ENCODE peak calls at places on chromosome 2, in six cellular contexts. L is GM12878, K is K562, O is H1, R is Panc1, I is HCT116. A is an unnamed sample.

GRCh38 chr2:177289824-177290632 is 25.5 kb upstream of the NFE2L2 start:
- DNase-seq in I (no peak), K (no peak), O (no peak), L (peak; percentile 46), R (no peak), A (no peak)

GRCh38 chr2:15685143-15685542 is 93.5 kb downstream of the DDX1 start:
- DNase-seq in K (no peak), I (no peak), R (no peak), L (no peak), O (no peak), A (no peak)

GRCh38 chr2:215615829-215616226 is 180.0 kb upstream of the FN1 start:
- DNase-seq in O (no peak), K (no peak), I (no peak), R (no peak), L (no peak), A (no peak)

GRCh38 chr2:29789884-29790485 is 131.4 kb downstream of the ALK start:
- DNase-seq in I (no peak), O (no peak), L (no peak), K (no peak), R (no peak), A (no peak)

GRCh38 chr2:207993141-207993763 is 32.1 kb downstream of the PLEKHM3 start:
- DNase-seq in L (no peak), K (no peak), O (no peak), R (no peak), I (no peak), A (no peak)

GRCh38 chr2:112795720-112796119 is 11.4 kb upstream of the IL1A start:
- DNase-seq in K (no peak), R (no peak), I (no peak), L (no peak), O (no peak), A (no peak)

GRCh38 chr2:143333168-143333791 is 204.1 kb downstream of the ARHGAP15 start:
- DNase-seq in I (no peak), O (no peak), L (no peak), R (no peak), K (no peak), A (no peak)

GRCh38 chr2:42059261-42059898 is 11.6 kb downstream of the PKDCC start:
- DNase-seq in L (no peak), I (no peak), R (no peak), K (no peak), O (no peak), A (no peak)

GRCh38 chr2:128754246-128754724 is 435.6 kb upstream of the HS6ST1 start:
- DNase-seq in K (no peak), I (no peak), L (peak; percentile 56), O (no peak), R (no peak), A (peak; percentile 48)

GRCh38 chr2:28276076-28276618 is 116.5 kb upstream of the FOSL2 start:
- DNase-seq in I (peak; percentile 81), L (peak; percentile 44), R (peak; percentile 91), K (peak; percentile 51), O (no peak), A (no peak)

GRCh38 chr2:55231546-55232083 is 478 bp downstream of the CLHC1 start:
- DNase-seq in O (no peak), R (no peak), K (peak; percentile 20), I (no peak), L (no peak), A (no peak)

GRCh38 chr2:26911911-26912861 is 58.3 kb upstream of the MAPRE3 start:
- DNase-seq in I (no peak), K (no peak), R (no peak), L (no peak), O (no peak), A (peak; percentile 83)

GRCh38 chr2:12032421-12032820 is 286.0 kb downstream of the LPIN1 start:
- DNase-seq in R (no peak), L (peak; percentile 71), O (no peak), I (no peak), K (no peak), A (no peak)

GRCh38 chr2:119326938-119327337 is 39.7 kb downstream of the C2orf76 start:
- DNase-seq in I (no peak), K (no peak), R (no peak), O (no peak), L (no peak), A (no peak)

GRCh38 chr2:122019729-122020128 is 264.3 kb downstream of the TSN start:
- DNase-seq in R (no peak), O (no peak), L (no peak), K (no peak), I (no peak), A (no peak)

GRCh38 chr2:11753452-11753885 is 7.0 kb downstream of the LPIN1 start:
- DNase-seq in L (peak; percentile 93), R (no peak), O (no peak), K (peak; percentile 34), I (no peak), A (peak; percentile 60)

GRCh38 chr2:178715366-178715765 is 91.9 kb downstream of the TTN start:
- DNase-seq in O (no peak), I (no peak), K (no peak), R (no peak), L (no peak), A (no peak)

GRCh38 chr2:17815466-17816184 is 635 bp upstream of the MSGN1 start:
- DNase-seq in L (no peak), I (no peak), K (no peak), R (no peak), O (no peak), A (no peak)

GRCh38 chr2:56239030-56239429 is 55.2 kb downstream of the CCDC85A start:
- DNase-seq in R (no peak), O (no peak), I (no peak), L (no peak), K (no peak), A (no peak)

GRCh38 chr2:127419448-127420038 is 1.3 kb downstream of the PROC start:
- DNase-seq in O (no peak), L (no peak), I (no peak), K (no peak), R (no peak), A (no peak)

GRCh38 chr2:26535663-26536275 is 57.8 kb upstream of the OTOF start:
- DNase-seq in I (no peak), O (no peak), L (no peak), R (no peak), K (no peak), A (no peak)

GRCh38 chr2:99977947-99978346 is 164.4 kb downstream of the AFF3 start:
- DNase-seq in I (no peak), K (no peak), R (no peak), O (no peak), L (no peak), A (no peak)

GRCh38 chr2:99974275-99974674 is 168.1 kb downstream of the AFF3 start:
- DNase-seq in O (no peak), I (no peak), L (no peak), K (no peak), R (no peak), A (peak; percentile 67)

GRCh38 chr2:99975386-99975785 is 167.0 kb downstream of the AFF3 start:
- DNase-seq in R (peak; percentile 81), K (no peak), L (no peak), O (no peak), I (no peak), A (no peak)

GRCh38 chr2:99971326-99971965 is 170.9 kb downstream of the AFF3 start:
- DNase-seq in L (no peak), K (no peak), I (no peak), R (no peak), O (no peak), A (no peak)

DNA sequence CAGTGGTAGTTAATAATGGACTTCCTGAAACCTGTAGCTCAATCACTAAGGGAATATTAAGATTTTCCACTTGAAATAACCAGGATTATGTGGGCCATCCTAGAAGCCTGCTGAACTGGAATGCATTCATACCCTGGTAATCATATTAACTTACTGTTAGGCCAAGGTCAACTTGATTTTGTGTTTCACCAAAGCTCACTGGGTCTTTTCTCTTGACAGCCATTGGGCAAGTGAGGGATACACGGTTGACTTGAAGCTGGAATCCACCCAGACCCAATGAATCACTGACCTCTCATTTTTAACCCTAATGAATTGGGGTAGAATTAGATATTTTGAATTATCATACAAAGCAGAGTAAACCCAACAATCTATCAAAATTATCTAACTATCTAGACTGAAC is 167.4 kb downstream of the AFF3 start:
- DNase-seq in I (no peak), L (no peak), O (no peak), R (no peak), K (no peak), A (no peak)
- TF ChIP-seq SIN3A in I (no peak), L (no peak), O (no peak), R (no peak), K (no peak), A (no peak)

GRCh38 chr2:85394256-85394655 is 15.9 kb downstream of the CAPG start:
- DNase-seq in K (no peak), L (no peak), I (no peak), R (no peak), O (no peak), A (no peak)
- TF ChIP-seq SIN3A in K (no peak), L (no peak), I (no peak), R (no peak), O (no peak), A (no peak)

GRCh38 chr2:239716009-239716408 is 309.1 kb downstream of the NDUFA10 start:
- DNase-seq in L (no peak), I (no peak), K (no peak), O (no peak), R (no peak), A (no peak)
- TF ChIP-seq SIN3A in L (no peak), I (no peak), K (no peak), O (no peak), R (no peak), A (no peak)

DNA sequence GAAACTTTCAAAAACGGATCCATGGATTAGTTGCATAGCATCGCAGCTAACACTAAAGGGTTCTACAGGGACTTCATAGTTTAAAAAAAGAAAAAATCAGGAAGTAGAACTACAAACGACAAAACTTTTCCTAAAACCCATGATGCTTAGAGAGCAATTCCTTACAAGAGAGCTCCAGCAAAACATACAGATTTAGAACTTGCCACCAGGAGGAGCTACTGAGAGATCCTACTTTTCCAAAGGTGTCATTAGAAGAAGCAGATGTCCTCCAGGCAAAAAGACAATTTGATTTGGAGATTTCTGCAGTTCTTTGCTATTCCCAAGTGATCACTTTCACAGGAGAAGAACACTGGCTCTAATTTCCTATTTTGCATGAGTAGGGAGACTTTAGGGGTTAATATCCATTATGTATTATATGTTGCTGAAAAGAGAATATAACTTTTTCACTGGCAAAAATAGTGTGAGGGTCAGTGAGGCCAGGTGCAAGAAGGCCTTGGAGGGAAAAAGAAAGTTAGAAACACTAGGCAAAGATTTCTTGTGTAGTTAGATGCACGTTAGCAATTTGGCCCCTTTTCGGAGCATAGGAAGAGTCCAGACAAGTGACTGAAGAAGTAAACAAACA is 436.2 kb downstream of the SUCLG1 start:
- DNase-seq in L (no peak), I (peak; percentile 66), R (peak; percentile 30), O (no peak), K (peak; percentile 42), A (peak; percentile 16)
- TF ChIP-seq SIN3A in L (no peak), I (no peak), R (no peak), O (no peak), K (no peak), A (no peak)

A was measured in SK-N-SH.